ENCODE peak calls at places on chromosomes 7 and 10, in eight cellular contexts. T is choroid plexus epithelial cell, K is neural progenitor cell, Q is nephron progenitor cell, I is prostate gland, Y is bronchial epithelial cell, L is kidney epithelial cell, O is fibroblast of lung. V is an unnamed sample.

GRCh38 chr7:76146374-76146773 is 55.3 kb upstream of the SRRM3 start:
- DNase-seq in T (no peak), K (no peak), Q (no peak), I (no peak), Y (no peak), L (no peak), O (no peak), V (no peak)

GRCh38 chr7:99380823-99381663 is 6.5 kb downstream of the ARPC1B start:
- DNase-seq in T (peak; percentile 58), K (no peak), Q (no peak), I (no peak), Y (no peak), L (no peak), O (no peak), V (peak; percentile 30)

GRCh38 chr7:4297843-4298219 is 384.3 kb upstream of the FOXK1 start:
- DNase-seq in T (no peak), K (no peak), Q (no peak), I (no peak), Y (no peak), L (no peak), O (no peak), V (no peak)

GRCh38 chr7:100674441-100675407 is 1.2 kb downstream of the GNB2 start:
- DNase-seq in T (peak; percentile 23), K (peak; percentile 68), Q (peak; percentile 60), I (no peak), Y (no peak), L (no peak), O (no peak), V (peak; percentile 26)

GRCh38 chr10:60733189-60733815 is 45.0 kb upstream of the CDK1 start:
- DNase-seq in T (no peak), K (peak; percentile 74), Q (peak; percentile 64), I (peak; percentile 60), Y (peak; percentile 50), L (no peak), O (peak; percentile 11), V (peak; percentile 73)

GRCh38 chr10:96820730-96821129 is 11.4 kb upstream of the LCOR start:
- DNase-seq in T (no peak), K (no peak), Q (no peak), I (no peak), Y (no peak), L (no peak), O (no peak), V (no peak)

GRCh38 chr10:130723704-130724103 is 587.5 kb downstream of the GLRX3 start:
- DNase-seq in T (no peak), K (no peak), Q (no peak), I (no peak), Y (no peak), L (no peak), O (no peak), V (no peak)

GRCh38 chr10:248307-248706 is 113.1 kb downstream of the ZMYND11 start:
- DNase-seq in T (no peak), K (no peak), Q (no peak), I (no peak), Y (no peak), L (no peak), O (peak; percentile 78), V (no peak)

GRCh38 chr7:142722289-142722794 is 26.9 kb upstream of the PRSS1 start:
- DNase-seq in T (no peak), K (no peak), Q (no peak), I (no peak), Y (no peak), L (no peak), O (no peak), V (no peak)

GRCh38 chr10:30970760-30971460 is 60.8 kb downstream of the ZNF438 start:
- DNase-seq in T (peak; percentile 51), K (no peak), Q (no peak), I (no peak), Y (no peak), L (no peak), O (no peak), V (no peak)

GRCh38 chr10:110527731-110528171 is 30.0 kb downstream of the DUSP5 start:
- DNase-seq in T (peak; percentile 78), K (no peak), Q (no peak), I (no peak), Y (no peak), L (no peak), O (peak; percentile 74), V (no peak)

GRCh38 chr10:99007457-99007856 is 228.2 kb downstream of the HPSE2 start:
- DNase-seq in T (no peak), K (no peak), Q (no peak), I (no peak), Y (no peak), L (no peak), O (no peak), V (no peak)

GRCh38 chr7:139737221-139738100 is 40.3 kb downstream of the HIPK2 start:
- DNase-seq in T (no peak), K (no peak), Q (no peak), I (no peak), Y (no peak), L (no peak), O (no peak), V (no peak)

GRCh38 chr10:69388488-69388887 is 28.2 kb downstream of the TACR2 start:
- DNase-seq in T (no peak), K (no peak), Q (no peak), I (no peak), Y (no peak), L (no peak), O (no peak), V (no peak)

GRCh38 chr7:140230862-140231778 is 54.3 kb upstream of the KDM7A start:
- DNase-seq in T (peak; percentile 15), K (peak; percentile 87), Q (peak; percentile 74), I (peak; percentile 53), Y (peak; percentile 62), L (no peak), O (peak; percentile 14), V (peak; percentile 16)

GRCh38 chr10:42428534-42428933 is 209.8 kb downstream of the ZNF33B start:
- DNase-seq in T (peak; percentile 28), K (no peak), Q (no peak), I (no peak), Y (peak; percentile 11), L (no peak), O (no peak), V (peak; percentile 12)
- TF ChIP-seq CTCF in T (peak; percentile 47), K (peak; percentile 20), Q (no peak), I (no peak), Y (peak; percentile 20), L (peak; percentile 35), O (peak; percentile 32), V (peak; percentile 62)

GRCh38 chr7:132558815-132559214 is 17.5 kb downstream of the PLXNA4 start:
- DNase-seq in T (no peak), K (no peak), Q (no peak), I (no peak), Y (no peak), L (no peak), O (no peak), V (no peak)

GRCh38 chr7:132551928-132552327 is 24.3 kb downstream of the PLXNA4 start:
- DNase-seq in T (no peak), K (no peak), Q (no peak), I (no peak), Y (no peak), L (no peak), O (no peak), V (no peak)

GRCh38 chr7:132557489-132558044 is 18.7 kb downstream of the PLXNA4 start:
- DNase-seq in T (peak; percentile 10), K (no peak), Q (no peak), I (no peak), Y (no peak), L (no peak), O (peak; percentile 55), V (peak; percentile 3)

GRCh38 chr7:132553031-132553430 is 23.2 kb downstream of the PLXNA4 start:
- DNase-seq in T (no peak), K (no peak), Q (no peak), I (no peak), Y (no peak), L (no peak), O (no peak), V (no peak)

GRCh38 chr7:132554446-132554845 is 21.8 kb downstream of the PLXNA4 start:
- DNase-seq in T (no peak), K (no peak), Q (no peak), I (no peak), Y (no peak), L (no peak), O (no peak), V (no peak)
- TF ChIP-seq CTCF in T (no peak), K (no peak), Q (no peak), I (no peak), Y (no peak), L (no peak), O (no peak), V (no peak)

GRCh38 chr10:114306116-114306973 is 67.3 kb downstream of the VWA2 start:
- DNase-seq in T (peak; percentile 93), K (no peak), Q (no peak), I (no peak), Y (peak; percentile 94), L (peak; percentile 98), O (peak; percentile 99), V (peak; percentile 98)

GRCh38 chr10:114304017-114304565 is 65.0 kb downstream of the VWA2 start:
- DNase-seq in T (peak; percentile 95), K (peak; percentile 91), Q (peak; percentile 87), I (peak; percentile 88), Y (peak; percentile 81), L (peak; percentile 83), O (peak; percentile 94), V (peak; percentile 60)

GRCh38 chr10:114305521-114305925 is 66.5 kb downstream of the VWA2 start:
- DNase-seq in T (no peak), K (no peak), Q (no peak), I (no peak), Y (no peak), L (no peak), O (no peak), V (no peak)

GRCh38 chr10:114303556-114303955 is 64.5 kb downstream of the VWA2 start:
- DNase-seq in T (no peak), K (no peak), Q (no peak), I (no peak), Y (no peak), L (no peak), O (no peak), V (no peak)

DNA sequence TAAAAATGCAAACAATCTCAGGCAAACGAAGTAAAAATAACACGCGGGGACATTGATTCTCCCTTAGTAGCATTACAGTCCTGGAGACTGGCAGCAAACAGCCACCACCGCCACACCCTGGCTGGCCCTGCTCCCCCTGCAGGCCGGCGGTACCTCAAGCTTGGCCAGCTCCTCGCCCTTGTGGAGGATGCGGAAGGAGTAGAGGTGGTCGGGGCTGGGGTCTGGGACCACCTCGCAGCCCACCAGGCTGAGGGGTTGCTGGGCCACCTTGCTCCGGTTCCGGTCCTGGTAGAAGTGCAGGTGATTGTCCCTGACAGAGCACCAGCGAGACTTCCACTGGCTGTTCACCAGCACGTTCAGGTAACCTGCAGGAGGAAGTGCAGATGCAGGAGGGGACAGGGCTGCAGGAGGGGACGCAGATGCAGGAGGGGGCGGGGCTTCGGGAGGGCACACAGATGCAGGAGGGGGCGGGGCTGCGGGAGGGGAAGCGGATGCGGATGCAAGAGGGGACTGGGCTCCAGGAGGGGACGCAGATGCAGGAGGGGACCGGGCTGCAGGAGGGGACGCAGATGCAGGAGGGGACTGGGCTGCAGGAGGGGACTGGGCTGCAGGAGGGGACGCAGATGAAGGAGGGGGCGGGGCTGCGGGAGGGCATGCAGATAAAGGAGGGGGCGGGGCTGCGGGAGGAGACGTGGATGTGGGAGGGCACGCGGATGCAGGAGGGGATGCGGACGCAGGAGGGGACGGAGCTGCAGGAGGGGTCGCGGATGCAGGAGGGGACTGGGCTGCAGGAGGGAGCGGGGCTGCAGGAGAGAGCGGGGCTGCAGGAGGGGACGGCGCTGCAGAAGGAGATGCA is 65.7 kb downstream of the VWA2 start:
- DNase-seq in T (no peak), K (peak; percentile 96), Q (peak; percentile 90), I (peak; percentile 40), Y (no peak), L (no peak), O (no peak), V (no peak)
- TF ChIP-seq CTCF in T (peak; percentile 67), K (peak; percentile 72), Q (no peak), I (peak; percentile 60), Y (peak; percentile 83), L (peak; percentile 81), O (peak; percentile 62), V (peak; percentile 20)

GRCh38 chr7:149209518-149210269 is 14.3 kb downstream of the ZNF282 start:
- DNase-seq in T (peak; percentile 88), K (peak; percentile 72), Q (peak; percentile 60), I (no peak), Y (peak; percentile 68), L (no peak), O (peak; percentile 62), V (peak; percentile 62)
- TF ChIP-seq CTCF in T (peak; percentile 92), K (peak; percentile 75), Q (peak; percentile 59), I (peak; percentile 34), Y (peak; percentile 73), L (peak; percentile 72), O (peak; percentile 65), V (peak; percentile 84)